ENCODE peak calls at places on chromosomes 6 and 20, in six cellular contexts. One of them, this sample, is unnamed.

GRCh38 chr6:134402372-134402984 is 84.6 kb upstream of the SGK1 start:
- DNase-seq in naive thymus-derived CD4-positive, alpha-beta T cell: peak; percentile 40
- DNase-seq in transverse colon: no peak
- DNase-seq in Peyer's patch: no peak
- DNase-seq in IMR-90: no peak
- DNase-seq in neural progenitor cell: no peak
- DNase-seq in this sample: no peak

GRCh38 chr6:73644030-73644429 is 9.8 kb downstream of the SLC17A5 start:
- DNase-seq in naive thymus-derived CD4-positive, alpha-beta T cell: no peak
- DNase-seq in transverse colon: no peak
- DNase-seq in Peyer's patch: no peak
- DNase-seq in IMR-90: peak; percentile 38
- DNase-seq in neural progenitor cell: no peak
- DNase-seq in this sample: no peak

GRCh38 chr20:56202493-56203077 is 45.9 kb upstream of the MC3R start:
- DNase-seq in naive thymus-derived CD4-positive, alpha-beta T cell: no peak
- DNase-seq in transverse colon: no peak
- DNase-seq in Peyer's patch: no peak
- DNase-seq in IMR-90: no peak
- DNase-seq in neural progenitor cell: no peak
- DNase-seq in this sample: no peak

GRCh38 chr6:37819802-37820712 is 530 bp downstream of the ZFAND3 start:
- DNase-seq in naive thymus-derived CD4-positive, alpha-beta T cell: peak; percentile 57
- DNase-seq in transverse colon: peak; percentile 42
- DNase-seq in Peyer's patch: peak; percentile 39
- DNase-seq in IMR-90: peak; percentile 65
- DNase-seq in neural progenitor cell: peak; percentile 37
- DNase-seq in this sample: peak; percentile 49

GRCh38 chr6:82840571-82840970 is 225.1 kb downstream of the UBE3D start:
- DNase-seq in naive thymus-derived CD4-positive, alpha-beta T cell: no peak
- DNase-seq in transverse colon: no peak
- DNase-seq in Peyer's patch: no peak
- DNase-seq in IMR-90: peak; percentile 2
- DNase-seq in neural progenitor cell: no peak
- DNase-seq in this sample: no peak

GRCh38 chr20:61442075-61442670 is 190.1 kb downstream of the CDH4 start:
- DNase-seq in naive thymus-derived CD4-positive, alpha-beta T cell: no peak
- DNase-seq in transverse colon: no peak
- DNase-seq in Peyer's patch: no peak
- DNase-seq in IMR-90: peak; percentile 29
- DNase-seq in neural progenitor cell: no peak
- DNase-seq in this sample: no peak

GRCh38 chr6:148495029-148495428 is 152.4 kb downstream of the SASH1 start:
- DNase-seq in naive thymus-derived CD4-positive, alpha-beta T cell: no peak
- DNase-seq in transverse colon: no peak
- DNase-seq in Peyer's patch: no peak
- DNase-seq in IMR-90: no peak
- DNase-seq in neural progenitor cell: no peak
- DNase-seq in this sample: no peak

GRCh38 chr6:92479821-92480220 is 939.5 kb downstream of the EPHA7 start:
- DNase-seq in naive thymus-derived CD4-positive, alpha-beta T cell: no peak
- DNase-seq in transverse colon: no peak
- DNase-seq in Peyer's patch: no peak
- DNase-seq in IMR-90: peak; percentile 0
- DNase-seq in neural progenitor cell: no peak
- DNase-seq in this sample: no peak

DNA sequence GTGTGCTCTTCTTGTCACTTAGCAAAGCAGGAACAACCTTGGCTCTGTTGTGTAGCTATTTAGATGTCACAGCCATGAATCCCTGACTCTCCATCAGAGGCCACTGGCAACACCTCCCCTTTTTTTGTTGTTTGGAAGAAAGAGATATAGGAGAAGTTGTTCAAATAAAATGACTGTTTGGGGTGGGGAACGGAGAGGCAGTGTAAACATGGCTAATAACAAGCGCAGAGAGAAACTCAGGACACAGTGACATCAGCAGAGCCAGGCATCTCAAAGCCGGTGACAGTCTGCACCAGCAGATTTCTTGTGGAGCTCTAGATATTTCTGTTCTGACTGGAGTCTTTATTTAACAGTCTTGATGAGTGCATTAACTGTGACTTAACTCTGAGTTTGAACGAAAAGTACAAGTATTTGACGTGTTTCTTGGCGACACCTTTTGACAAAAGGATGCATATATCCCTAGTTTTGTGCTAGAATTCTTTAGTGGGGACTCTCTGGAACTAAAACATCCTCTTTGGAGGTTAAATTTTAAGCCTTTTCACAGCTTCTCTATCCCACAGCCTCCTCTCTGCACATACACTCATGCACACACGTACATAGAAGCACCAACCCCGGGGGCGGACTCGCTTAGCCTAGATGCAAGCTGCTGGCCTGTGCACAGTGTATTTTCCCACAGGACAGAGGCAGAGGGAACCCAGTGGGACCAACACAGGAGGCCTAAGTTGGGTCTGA is 53.8 kb downstream of the ADAT2 start:
- DNase-seq in naive thymus-derived CD4-positive, alpha-beta T cell: no peak
- DNase-seq in transverse colon: no peak
- DNase-seq in Peyer's patch: no peak
- DNase-seq in IMR-90: no peak
- DNase-seq in neural progenitor cell: no peak
- DNase-seq in this sample: no peak
- H3K4me1 ChIP-seq in naive thymus-derived CD4-positive, alpha-beta T cell: peaks cover 42% of the 10 kb centered on the region
- H3K4me1 ChIP-seq in transverse colon: peaks cover 3% of the 10 kb centered on the region
- H3K4me1 ChIP-seq in Peyer's patch: no peaks in the 10 kb centered on the region
- H3K4me1 ChIP-seq in IMR-90: peaks cover 3% of the 10 kb centered on the region
- H3K4me1 ChIP-seq in neural progenitor cell: peaks cover 14% of the 10 kb centered on the region
- H3K4me1 ChIP-seq in this sample: peaks cover under 1% of the 10 kb centered on the region

GRCh38 chr20:43462369-43463132 is 4.9 kb downstream of the SRSF6 start:
- DNase-seq in naive thymus-derived CD4-positive, alpha-beta T cell: no peak
- DNase-seq in transverse colon: no peak
- DNase-seq in Peyer's patch: no peak
- DNase-seq in IMR-90: no peak
- DNase-seq in neural progenitor cell: no peak
- DNase-seq in this sample: no peak
- H3K36me3 ChIP-seq in naive thymus-derived CD4-positive, alpha-beta T cell: peaks cover 27% of the 10 kb centered on the region
- H3K36me3 ChIP-seq in transverse colon: no peaks in the 10 kb centered on the region
- H3K36me3 ChIP-seq in Peyer's patch: no peaks in the 10 kb centered on the region
- H3K36me3 ChIP-seq in IMR-90: peaks cover 61% of the 10 kb centered on the region
- H3K36me3 ChIP-seq in neural progenitor cell: peaks cover 21% of the 10 kb centered on the region
- H3K36me3 ChIP-seq in this sample: peaks cover 67% of the 10 kb centered on the region

GRCh38 chr6:15406452-15406851 is 160.6 kb downstream of the JARID2 start:
- DNase-seq in naive thymus-derived CD4-positive, alpha-beta T cell: no peak
- DNase-seq in transverse colon: no peak
- DNase-seq in Peyer's patch: no peak
- DNase-seq in IMR-90: no peak
- DNase-seq in neural progenitor cell: no peak
- DNase-seq in this sample: no peak

GRCh38 chr6:15405111-15405510 is 159.2 kb downstream of the JARID2 start:
- DNase-seq in naive thymus-derived CD4-positive, alpha-beta T cell: no peak
- DNase-seq in transverse colon: no peak
- DNase-seq in Peyer's patch: no peak
- DNase-seq in IMR-90: no peak
- DNase-seq in neural progenitor cell: no peak
- DNase-seq in this sample: peak; percentile 76

GRCh38 chr6:15402401-15403045 is 156.7 kb downstream of the JARID2 start:
- DNase-seq in naive thymus-derived CD4-positive, alpha-beta T cell: no peak
- DNase-seq in transverse colon: no peak
- DNase-seq in Peyer's patch: no peak
- DNase-seq in IMR-90: peak; percentile 9
- DNase-seq in neural progenitor cell: no peak
- DNase-seq in this sample: peak; percentile 34

GRCh38 chr6:15403094-15403493 is 157.2 kb downstream of the JARID2 start:
- DNase-seq in naive thymus-derived CD4-positive, alpha-beta T cell: no peak
- DNase-seq in transverse colon: no peak
- DNase-seq in Peyer's patch: no peak
- DNase-seq in IMR-90: no peak
- DNase-seq in neural progenitor cell: no peak
- DNase-seq in this sample: no peak

GRCh38 chr6:15404700-15404980 is 158.8 kb downstream of the JARID2 start:
- DNase-seq in naive thymus-derived CD4-positive, alpha-beta T cell: no peak
- DNase-seq in transverse colon: no peak
- DNase-seq in Peyer's patch: no peak
- DNase-seq in IMR-90: no peak
- DNase-seq in neural progenitor cell: no peak
- DNase-seq in this sample: peak; percentile 81
- H3K4me1 ChIP-seq in naive thymus-derived CD4-positive, alpha-beta T cell: peaks cover 26% of the 10 kb centered on the region
- H3K4me1 ChIP-seq in transverse colon: peaks cover 33% of the 10 kb centered on the region
- H3K4me1 ChIP-seq in Peyer's patch: no peaks in the 10 kb centered on the region
- H3K4me1 ChIP-seq in IMR-90: peaks cover 10% of the 10 kb centered on the region
- H3K4me1 ChIP-seq in neural progenitor cell: peaks cover 71% of the 10 kb centered on the region
- H3K4me1 ChIP-seq in this sample: peaks cover 56% of the 10 kb centered on the region

GRCh38 chr20:6232436-6232835 is 109.6 kb upstream of the FERMT1 start:
- DNase-seq in naive thymus-derived CD4-positive, alpha-beta T cell: no peak
- DNase-seq in transverse colon: no peak
- DNase-seq in Peyer's patch: no peak
- DNase-seq in IMR-90: no peak
- DNase-seq in neural progenitor cell: no peak
- DNase-seq in this sample: no peak
- H3K36me3 ChIP-seq in naive thymus-derived CD4-positive, alpha-beta T cell: no peaks in the 10 kb centered on the region
- H3K36me3 ChIP-seq in transverse colon: no peaks in the 10 kb centered on the region
- H3K36me3 ChIP-seq in Peyer's patch: no peaks in the 10 kb centered on the region
- H3K36me3 ChIP-seq in IMR-90: no peaks in the 10 kb centered on the region
- H3K36me3 ChIP-seq in neural progenitor cell: no peaks in the 10 kb centered on the region
- H3K36me3 ChIP-seq in this sample: no peaks in the 10 kb centered on the region

GRCh38 chr20:50762045-50762422 is 30.7 kb downstream of the PARD6B start:
- DNase-seq in naive thymus-derived CD4-positive, alpha-beta T cell: no peak
- DNase-seq in transverse colon: no peak
- DNase-seq in Peyer's patch: no peak
- DNase-seq in IMR-90: peak; percentile 36
- DNase-seq in neural progenitor cell: no peak
- DNase-seq in this sample: no peak

GRCh38 chr20:50759678-50760077 is 28.3 kb downstream of the PARD6B start:
- DNase-seq in naive thymus-derived CD4-positive, alpha-beta T cell: no peak
- DNase-seq in transverse colon: no peak
- DNase-seq in Peyer's patch: no peak
- DNase-seq in IMR-90: no peak
- DNase-seq in neural progenitor cell: no peak
- DNase-seq in this sample: no peak

GRCh38 chr20:50758992-50759391 is 27.6 kb downstream of the PARD6B start:
- DNase-seq in naive thymus-derived CD4-positive, alpha-beta T cell: no peak
- DNase-seq in transverse colon: no peak
- DNase-seq in Peyer's patch: no peak
- DNase-seq in IMR-90: no peak
- DNase-seq in neural progenitor cell: no peak
- DNase-seq in this sample: no peak

GRCh38 chr20:50756447-50756846 is 25.1 kb downstream of the PARD6B start:
- DNase-seq in naive thymus-derived CD4-positive, alpha-beta T cell: no peak
- DNase-seq in transverse colon: no peak
- DNase-seq in Peyer's patch: no peak
- DNase-seq in IMR-90: no peak
- DNase-seq in neural progenitor cell: no peak
- DNase-seq in this sample: no peak

DNA sequence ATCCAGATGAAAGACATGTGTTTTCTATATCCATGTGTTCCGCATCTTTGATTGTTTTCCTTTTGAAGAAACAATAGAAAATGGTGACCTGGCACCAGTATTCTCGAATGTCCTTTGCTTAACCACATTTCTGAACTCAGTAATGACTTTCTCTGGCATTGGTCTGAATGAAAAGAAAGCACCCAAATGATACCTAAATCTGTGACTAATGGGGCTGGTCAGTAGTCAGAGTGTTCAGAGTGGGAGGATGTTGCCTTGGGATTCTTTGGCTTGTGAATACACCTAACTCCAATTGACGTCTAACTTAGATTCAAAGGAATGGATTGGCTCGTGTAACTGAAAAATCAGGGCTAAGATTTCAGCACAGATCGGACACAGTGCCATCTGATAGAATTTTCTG is 27.1 kb downstream of the PARD6B start:
- DNase-seq in naive thymus-derived CD4-positive, alpha-beta T cell: no peak
- DNase-seq in transverse colon: no peak
- DNase-seq in Peyer's patch: no peak
- DNase-seq in IMR-90: peak; percentile 24
- DNase-seq in neural progenitor cell: no peak
- DNase-seq in this sample: no peak
- H3K4me1 ChIP-seq in naive thymus-derived CD4-positive, alpha-beta T cell: no peaks in the 10 kb centered on the region
- H3K4me1 ChIP-seq in transverse colon: peaks cover 22% of the 10 kb centered on the region
- H3K4me1 ChIP-seq in Peyer's patch: no peaks in the 10 kb centered on the region
- H3K4me1 ChIP-seq in IMR-90: peaks cover 11% of the 10 kb centered on the region
- H3K4me1 ChIP-seq in neural progenitor cell: peaks cover 5% of the 10 kb centered on the region
- H3K4me1 ChIP-seq in this sample: no peaks in the 10 kb centered on the region

GRCh38 chr6:111337715-111338333 is 145.2 kb downstream of the REV3L start:
- DNase-seq in naive thymus-derived CD4-positive, alpha-beta T cell: no peak
- DNase-seq in transverse colon: no peak
- DNase-seq in Peyer's patch: no peak
- DNase-seq in IMR-90: no peak
- DNase-seq in neural progenitor cell: no peak
- DNase-seq in this sample: no peak
- H3K36me3 ChIP-seq in naive thymus-derived CD4-positive, alpha-beta T cell: peaks cover 7% of the 10 kb centered on the region
- H3K36me3 ChIP-seq in transverse colon: no peaks in the 10 kb centered on the region
- H3K36me3 ChIP-seq in Peyer's patch: no peaks in the 10 kb centered on the region
- H3K36me3 ChIP-seq in IMR-90: peaks cover 16% of the 10 kb centered on the region
- H3K36me3 ChIP-seq in neural progenitor cell: peaks cover 4% of the 10 kb centered on the region
- H3K36me3 ChIP-seq in this sample: peaks cover 3% of the 10 kb centered on the region

GRCh38 chr6:41042656-41043055 is 389 bp downstream of the TSPO2 start:
- DNase-seq in naive thymus-derived CD4-positive, alpha-beta T cell: no peak
- DNase-seq in transverse colon: no peak
- DNase-seq in Peyer's patch: no peak
- DNase-seq in IMR-90: no peak
- DNase-seq in neural progenitor cell: no peak
- DNase-seq in this sample: no peak
- H3K4me1 ChIP-seq in naive thymus-derived CD4-positive, alpha-beta T cell: no peaks in the 10 kb centered on the region
- H3K4me1 ChIP-seq in transverse colon: no peaks in the 10 kb centered on the region
- H3K4me1 ChIP-seq in Peyer's patch: no peaks in the 10 kb centered on the region
- H3K4me1 ChIP-seq in IMR-90: no peaks in the 10 kb centered on the region
- H3K4me1 ChIP-seq in neural progenitor cell: no peaks in the 10 kb centered on the region
- H3K4me1 ChIP-seq in this sample: no peaks in the 10 kb centered on the region

GRCh38 chr20:36793294-36794115 is 19.9 kb upstream of the DSN1 start:
- DNase-seq in naive thymus-derived CD4-positive, alpha-beta T cell: no peak
- DNase-seq in transverse colon: no peak
- DNase-seq in Peyer's patch: no peak
- DNase-seq in IMR-90: no peak
- DNase-seq in neural progenitor cell: no peak
- DNase-seq in this sample: no peak

GRCh38 chr20:36794116-36794474 is 20.5 kb upstream of the DSN1 start:
- DNase-seq in naive thymus-derived CD4-positive, alpha-beta T cell: no peak
- DNase-seq in transverse colon: no peak
- DNase-seq in Peyer's patch: no peak
- DNase-seq in IMR-90: no peak
- DNase-seq in neural progenitor cell: no peak
- DNase-seq in this sample: no peak

GRCh38 chr20:36796868-36797267 is 23.3 kb upstream of the DSN1 start:
- DNase-seq in naive thymus-derived CD4-positive, alpha-beta T cell: no peak
- DNase-seq in transverse colon: no peak
- DNase-seq in Peyer's patch: no peak
- DNase-seq in IMR-90: no peak
- DNase-seq in neural progenitor cell: no peak
- DNase-seq in this sample: no peak

GRCh38 chr20:36796117-36796516 is 22.6 kb upstream of the DSN1 start:
- DNase-seq in naive thymus-derived CD4-positive, alpha-beta T cell: no peak
- DNase-seq in transverse colon: no peak
- DNase-seq in Peyer's patch: no peak
- DNase-seq in IMR-90: no peak
- DNase-seq in neural progenitor cell: no peak
- DNase-seq in this sample: no peak

DNA sequence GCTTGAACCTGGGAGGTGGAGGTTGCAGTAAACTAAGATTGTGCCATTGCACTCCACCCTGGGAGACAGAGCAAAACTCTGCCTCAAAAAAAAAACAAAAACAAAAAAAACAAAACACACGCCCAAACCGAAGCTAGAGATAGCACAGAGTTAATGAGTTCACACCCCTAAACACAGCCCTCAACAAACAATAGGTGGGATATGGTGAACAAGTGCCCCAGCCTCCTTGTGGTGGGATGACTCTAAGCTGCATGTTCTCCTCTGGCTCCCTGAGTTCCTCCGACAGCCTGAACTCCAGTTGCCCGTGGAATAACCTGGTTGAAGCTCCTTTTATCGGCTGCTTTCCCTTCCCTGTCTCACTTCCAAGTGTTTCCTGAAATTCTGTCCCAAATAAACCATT is 22.1 kb upstream of the DSN1 start:
- DNase-seq in naive thymus-derived CD4-positive, alpha-beta T cell: no peak
- DNase-seq in transverse colon: no peak
- DNase-seq in Peyer's patch: no peak
- DNase-seq in IMR-90: no peak
- DNase-seq in neural progenitor cell: no peak
- DNase-seq in this sample: no peak
- H3K36me3 ChIP-seq in naive thymus-derived CD4-positive, alpha-beta T cell: no peaks in the 10 kb centered on the region
- H3K36me3 ChIP-seq in transverse colon: no peaks in the 10 kb centered on the region
- H3K36me3 ChIP-seq in Peyer's patch: no peaks in the 10 kb centered on the region
- H3K36me3 ChIP-seq in IMR-90: peaks cover 58% of the 10 kb centered on the region
- H3K36me3 ChIP-seq in neural progenitor cell: no peaks in the 10 kb centered on the region
- H3K36me3 ChIP-seq in this sample: peaks cover 81% of the 10 kb centered on the region